ENCODE peak calls at places on chromosomes 11 and 22, in nine cellular contexts. J, Z, E, B, A, F, L, X and M are unnamed samples.

GRCh38 chr11:102345923-102346322 is 1.1 kb upstream of the BIRC2 start:
- DNase-seq in J (no peak), Z (no peak), E (no peak), B (peak), A (peak), F (no peak), L (peak), X (no peak), M (no peak)

GRCh38 chr11:125435461-125436238 is 60.4 kb downstream of the FEZ1 start:
- DNase-seq in J (no peak), Z (no peak), E (no peak), B (no peak), A (no peak), F (no peak), L (peak), X (no peak), M (no peak)

GRCh38 chr22:22709719-22710445 is 65.5 kb downstream of the GGTLC2 start:
- DNase-seq in J (no peak), Z (peak), E (no peak), B (no peak), A (peak), F (no peak), L (no peak), X (no peak), M (no peak)

GRCh38 chr22:20128902-20129746 is 2.5 kb upstream of the ZDHHC8 start:
- DNase-seq in J (peak), Z (peak), E (peak), B (peak), A (peak), F (no peak), L (peak), X (no peak), M (no peak)

GRCh38 chr11:17923213-17923612 is 89.6 kb downstream of the SERGEF start:
- DNase-seq in J (no peak), Z (no peak), E (no peak), B (no peak), A (no peak), F (peak), L (no peak), X (no peak), M (no peak)

GRCh38 chr11:91776660-91777059 is 448.0 kb upstream of the FAT3 start:
- DNase-seq in J (no peak), Z (no peak), E (no peak), B (no peak), A (no peak), F (peak), L (no peak), X (peak), M (peak)

GRCh38 chr11:34269031-34269430 is 88.8 kb downstream of the ABTB2 start:
- DNase-seq in J (no peak), Z (no peak), E (no peak), B (no peak), A (no peak), F (no peak), L (no peak), X (no peak), M (no peak)

GRCh38 chr11:2304156-2305139 is 2.6 kb downstream of the TSPAN32 start:
- DNase-seq in J (no peak), Z (peak), E (no peak), B (no peak), A (peak), F (no peak), L (no peak), X (no peak), M (no peak)

GRCh38 chr11:32316232-32316631 is 119.1 kb downstream of the WT1 start:
- DNase-seq in J (no peak), Z (no peak), E (no peak), B (no peak), A (no peak), F (no peak), L (no peak), X (no peak), M (no peak)